ENCODE peak calls at places on chromosomes 7 and 10, in ten cellular contexts. R is endothelial cell, I is heart left ventricle, U is lung, B is BJ, E is GM13976, J is kidney epithelial cell, D is WTC11, V is GM12878, M is sigmoid colon. L is an unnamed sample.

GRCh38 chr7:28767356-28767755 is 190.8 kb downstream of the TRIL start:
- DNase-seq in R (no peak), M (no peak), E (no peak), B (no peak), D (no peak), I (no peak), U (no peak), V (no peak), J (no peak), L (no peak)

GRCh38 chr7:102306916-102307677 is 20.4 kb downstream of the SH2B2 start:
- DNase-seq in M (no peak), B (no peak), R (no peak), V (peak), D (peak), I (no peak), U (peak), E (peak), J (peak), L (peak)

GRCh38 chr10:60105195-60105812 is 198.9 kb upstream of the CCDC6 start:
- DNase-seq in M (no peak), J (no peak), I (no peak), D (no peak), U (no peak), R (no peak), B (no peak), V (no peak), E (no peak), L (no peak)

GRCh38 chr7:101941481-101942383 is 124.3 kb downstream of the CUX1 start:
- DNase-seq in B (no peak), U (peak), V (no peak), M (peak), E (peak), J (peak), D (no peak), R (no peak), I (no peak), L (no peak)

GRCh38 chr7:24702674-24703235 is 54.5 kb downstream of the GSDME start:
- DNase-seq in J (no peak), E (no peak), R (no peak), M (no peak), B (no peak), I (no peak), U (no peak), V (no peak), D (no peak), L (no peak)

GRCh38 chr10:13698217-13698616 is 111.5 kb downstream of the PRPF18 start:
- DNase-seq in B (no peak), J (no peak), U (no peak), I (no peak), R (no peak), D (no peak), M (no peak), E (no peak), V (no peak), L (no peak)

GRCh38 chr10:69303632-69304035 is 25.3 kb downstream of the HK1 start:
- DNase-seq in E (no peak), V (no peak), R (no peak), D (no peak), U (no peak), I (no peak), M (no peak), B (no peak), J (no peak), L (no peak)

GRCh38 chr7:37510043-37510634 is 61.5 kb upstream of the ELMO1 start:
- DNase-seq in V (no peak), J (no peak), I (no peak), U (no peak), M (no peak), B (no peak), R (peak), D (no peak), E (peak), L (peak)

GRCh38 chr7:13800694-13801448 is 188.6 kb downstream of the ETV1 start:
- DNase-seq in J (peak), D (no peak), R (no peak), M (no peak), B (no peak), E (no peak), I (no peak), V (no peak), U (no peak), L (no peak)

GRCh38 chr7:50730459-50731400 is 52.0 kb downstream of the GRB10 start:
- DNase-seq in D (no peak), I (no peak), B (no peak), M (no peak), R (no peak), V (no peak), U (no peak), J (no peak), E (no peak), L (no peak)

GRCh38 chr7:81244213-81244612 is 325.4 kb upstream of the SEMA3C start:
- DNase-seq in M (no peak), J (no peak), E (no peak), V (no peak), R (no peak), D (no peak), B (no peak), U (no peak), I (no peak), L (no peak)

GRCh38 chr10:124225029-124225467 is 131.7 kb upstream of the CHST15 start:
- DNase-seq in E (no peak), R (no peak), V (no peak), I (no peak), B (no peak), M (no peak), U (no peak), D (no peak), J (no peak), L (no peak)

GRCh38 chr7:1204460-1204859 is 28.2 kb upstream of the UNCX start:
- DNase-seq in E (no peak), J (no peak), R (no peak), U (no peak), D (no peak), I (no peak), M (no peak), B (no peak), V (no peak), L (no peak)

GRCh38 chr7:11224535-11224934 is 250.9 kb downstream of the PHF14 start:
- DNase-seq in E (no peak), B (no peak), J (no peak), I (no peak), V (no peak), R (no peak), U (no peak), D (no peak), M (no peak), L (no peak)

GRCh38 chr7:31373337-31374289 is 33.1 kb upstream of the NEUROD6 start:
- DNase-seq in D (peak), R (peak), V (no peak), U (peak), M (no peak), I (no peak), J (peak), E (peak), B (no peak), L (peak)

GRCh38 chr7:76506081-76506440 is 4.3 kb upstream of the UPK3B start:
- DNase-seq in U (peak), R (no peak), I (no peak), J (no peak), B (no peak), M (no peak), V (no peak), E (peak), D (no peak), L (no peak)

GRCh38 chr7:76509931-76510877 is at the start of gene UPK3B:
- DNase-seq in D (peak), U (peak), M (peak), J (no peak), I (no peak), B (no peak), V (no peak), R (no peak), E (peak), L (peak)

GRCh38 chr7:76512941-76513816 is 2.8 kb downstream of the UPK3B start:
- DNase-seq in B (no peak), R (peak), I (no peak), J (no peak), E (peak), D (peak), U (peak), M (peak), V (no peak), L (peak)

GRCh38 chr7:76505168-76506080 is 4.9 kb upstream of the UPK3B start:
- DNase-seq in D (no peak), E (peak), R (no peak), J (no peak), V (no peak), I (no peak), U (peak), B (no peak), M (peak), L (peak)

GRCh38 chr7:76507723-76508406 is 2.5 kb upstream of the UPK3B start:
- DNase-seq in I (no peak), V (no peak), B (no peak), U (peak), D (no peak), R (no peak), E (no peak), J (no peak), M (no peak), L (no peak)
- TF ChIP-seq CTCF in I (no peak), V (no peak), B (no peak), U (no peak), D (no peak), R (no peak), E (no peak), J (no peak), M (no peak), L (no peak)

DNA sequence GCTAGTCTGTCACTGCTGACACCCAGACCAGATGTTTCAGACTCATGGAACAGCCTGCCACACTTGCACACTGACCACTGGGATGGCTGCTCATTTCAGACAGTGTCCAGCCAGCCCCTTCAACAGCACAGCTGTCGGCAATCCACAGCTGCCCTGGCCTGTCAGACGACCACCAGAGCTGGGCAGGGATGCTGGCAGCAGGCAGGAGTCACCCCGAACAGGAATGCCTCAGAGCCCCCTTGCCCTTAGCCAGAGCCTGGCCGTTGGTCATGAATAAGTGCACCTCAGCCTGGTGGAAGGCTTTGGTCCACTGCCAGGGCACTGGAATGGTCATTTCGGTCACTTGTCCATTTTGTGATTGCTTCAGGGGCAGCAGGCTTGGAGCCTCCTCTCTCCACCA is 149.6 kb upstream of the TCERG1L start:
- DNase-seq in B (no peak), R (no peak), D (no peak), V (no peak), M (no peak), J (no peak), E (no peak), I (no peak), U (no peak), L (no peak)
- TF ChIP-seq CTCF in B (no peak), R (no peak), D (no peak), V (no peak), M (no peak), J (no peak), E (no peak), I (no peak), U (no peak), L (no peak)

DNA sequence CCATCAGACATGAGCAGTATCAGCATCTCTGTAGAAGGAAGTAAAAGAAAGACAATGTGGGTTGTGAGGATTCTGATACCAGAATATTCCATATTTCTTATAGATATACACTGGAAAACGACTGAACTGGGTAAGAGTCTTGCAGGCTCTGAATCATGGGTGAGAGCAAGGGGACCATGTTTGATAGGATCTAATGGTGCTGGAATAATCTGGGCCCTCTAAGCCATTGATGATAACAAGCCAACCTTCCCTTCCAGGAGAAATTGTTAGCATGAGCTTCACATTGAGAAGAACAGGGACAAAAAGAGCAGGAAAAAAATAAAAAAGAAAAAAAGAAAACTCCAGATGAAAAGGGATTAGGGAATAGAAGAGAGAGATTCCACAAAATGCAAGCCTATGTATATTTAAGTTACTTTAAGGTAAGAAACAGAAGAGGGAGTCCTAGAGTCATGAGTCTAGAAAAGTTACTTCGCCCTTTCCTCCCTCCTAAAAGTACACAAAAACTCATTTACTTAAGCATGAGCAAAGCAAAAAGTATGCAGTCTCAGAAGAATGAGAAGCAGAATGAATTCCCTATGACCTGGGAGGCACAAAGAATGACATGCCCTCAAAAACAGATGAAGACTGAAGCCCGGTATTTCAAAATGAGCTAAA is 181.9 kb downstream of the TMEM26 start:
- DNase-seq in V (no peak), M (no peak), J (peak), U (no peak), B (peak), R (no peak), E (no peak), I (no peak), D (no peak), L (no peak)
- TF ChIP-seq CTCF in V (no peak), M (no peak), J (peak), U (no peak), B (peak), R (no peak), E (no peak), I (no peak), D (no peak), L (no peak)

DNA sequence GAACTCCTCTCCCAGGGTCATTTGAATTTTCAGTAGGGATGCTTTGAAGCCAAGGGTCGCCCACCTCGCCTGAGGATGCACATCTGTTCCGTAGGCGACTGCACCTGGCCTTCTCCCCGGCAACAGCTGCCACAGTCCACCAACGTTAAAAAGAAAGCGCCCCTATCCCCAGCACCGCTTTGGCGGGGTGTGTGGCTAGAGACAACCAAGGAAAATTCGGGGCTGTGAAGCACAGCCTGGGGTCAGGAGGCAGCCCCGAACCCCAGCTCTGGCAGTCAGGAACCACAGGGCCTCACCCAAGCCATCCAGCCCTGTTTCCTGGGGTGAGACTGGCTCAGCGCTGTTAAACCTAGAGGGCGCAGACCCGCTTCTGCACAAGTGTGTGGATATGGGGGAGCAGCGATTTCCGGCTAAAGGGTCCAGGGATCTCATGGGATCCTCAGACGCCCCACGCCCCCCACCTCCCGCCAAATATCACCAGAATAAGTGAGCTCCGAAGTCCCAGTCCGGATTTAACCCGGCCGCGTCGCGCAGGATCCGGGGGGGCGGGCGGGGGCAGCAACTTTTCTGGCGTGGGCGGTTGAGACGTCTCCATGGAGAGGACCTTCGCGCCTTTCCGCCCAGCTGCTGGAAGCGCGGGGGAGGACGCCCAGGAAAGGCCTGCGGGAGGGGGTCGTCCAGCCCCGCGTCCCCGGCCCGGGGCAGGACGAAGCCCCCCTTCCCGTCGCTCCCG is 821 bp downstream of the ZC3HAV1L start:
- DNase-seq in E (peak), U (no peak), M (peak), B (no peak), J (no peak), V (no peak), R (no peak), I (no peak), D (peak), L (peak)
- TF ChIP-seq CTCF in E (peak), U (no peak), M (no peak), B (peak), J (peak), V (no peak), R (no peak), I (no peak), D (no peak), L (no peak)

DNA sequence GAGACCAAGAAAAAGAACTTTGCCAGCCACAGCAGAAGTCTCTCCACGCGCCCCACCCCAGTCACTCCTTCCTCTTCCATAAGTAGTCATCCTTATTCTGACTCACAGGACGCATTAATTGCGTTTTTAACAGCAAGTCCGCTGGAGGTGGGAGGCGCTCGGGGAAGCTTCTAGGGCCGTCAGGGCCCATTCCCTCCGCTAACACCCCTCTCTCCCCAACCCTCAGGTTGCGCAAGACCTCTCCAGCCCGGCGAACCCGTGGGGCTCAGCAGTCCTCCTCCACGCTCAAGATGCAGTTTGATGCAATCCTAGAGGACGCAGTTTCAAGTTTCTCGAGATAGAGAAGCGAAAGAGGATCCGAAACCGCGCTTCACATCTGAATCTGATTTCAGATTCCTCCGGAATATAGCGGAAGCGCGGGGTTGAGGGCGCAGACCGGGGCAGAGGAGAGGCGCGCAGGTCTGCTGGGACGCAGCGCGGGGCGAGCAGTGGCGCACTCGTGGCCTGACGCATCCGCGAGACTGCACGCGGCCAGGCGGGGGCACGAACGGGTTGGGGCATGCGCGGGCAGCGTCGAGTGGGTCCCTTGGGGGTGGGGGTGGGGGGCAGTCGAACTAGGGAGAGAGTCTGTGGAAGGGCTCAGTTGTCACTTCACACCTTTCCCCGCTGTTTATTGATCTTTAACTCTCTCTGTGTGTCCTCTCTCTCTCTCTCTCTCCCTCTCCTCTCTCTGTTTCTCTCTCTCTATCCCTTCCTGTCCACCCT is 37.8 kb upstream of the PSAP start:
- DNase-seq in U (peak), R (peak), J (peak), B (peak), I (peak), V (peak), E (peak), M (peak), D (peak), L (peak)
- TF ChIP-seq CTCF in U (no peak), R (no peak), J (peak), B (no peak), I (peak), V (no peak), E (peak), M (no peak), D (no peak), L (peak)

GRCh38 chr7:30074422-30075030 is 46.3 kb downstream of the PLEKHA8 start:
- DNase-seq in B (no peak), U (no peak), E (no peak), I (no peak), J (no peak), M (no peak), D (no peak), R (no peak), V (no peak), L (no peak)
- TF ChIP-seq CTCF in B (peak), U (no peak), E (peak), I (peak), J (peak), M (no peak), D (no peak), R (no peak), V (peak), L (peak)

DNA sequence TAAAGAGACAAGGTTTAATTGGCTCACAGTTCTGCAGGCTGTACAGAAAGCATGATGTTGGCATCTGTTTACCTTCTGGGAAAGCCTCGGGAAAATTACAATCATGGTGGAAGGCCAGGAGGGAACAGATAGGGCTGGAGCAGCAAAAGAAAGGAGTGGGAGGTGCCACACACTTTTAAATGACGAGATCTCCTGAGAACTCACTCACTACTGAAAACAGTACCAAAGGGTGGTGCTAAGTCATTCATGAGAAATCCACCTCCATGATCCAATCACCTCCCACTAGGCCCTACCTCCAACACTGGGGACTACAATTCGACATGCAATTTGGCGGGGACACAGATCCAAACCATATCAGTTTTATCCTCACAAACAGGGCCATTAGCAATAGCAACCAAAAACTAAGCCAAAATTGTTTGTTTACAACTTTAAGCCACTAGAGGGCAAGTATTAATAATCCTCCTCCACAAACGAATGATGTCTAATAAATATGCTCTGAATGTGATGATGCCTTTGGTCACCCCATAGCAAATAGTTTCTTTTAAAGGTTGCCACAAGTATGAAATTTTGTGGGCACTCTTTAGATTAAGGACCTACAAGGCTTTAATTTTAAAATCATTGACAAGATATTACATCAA is 129.2 kb upstream of the NRBF2 start:
- DNase-seq in I (no peak), U (no peak), V (no peak), R (no peak), M (no peak), D (no peak), B (no peak), J (no peak), E (no peak), L (peak)
- TF ChIP-seq CTCF in I (peak), U (no peak), V (peak), R (peak), M (no peak), D (peak), B (peak), J (no peak), E (no peak), L (no peak)

GRCh38 chr7:3309140-3309539 is 8.1 kb downstream of the SDK1 start:
- DNase-seq in J (no peak), M (no peak), U (no peak), B (no peak), I (no peak), E (no peak), D (no peak), R (no peak), V (no peak), L (no peak)
- TF ChIP-seq CTCF in J (no peak), M (no peak), U (no peak), B (no peak), I (no peak), E (no peak), D (no peak), R (no peak), V (no peak), L (no peak)